ENCODE peak calls at places on chromosomes 13 and 19, in ten cellular contexts. V is PC-3; N is H1; W is effector memory CD4-positive, alpha-beta T cell; L is GM23338; B is cardiac muscle cell; H is heart left ventricle; U is SJSA1; Q is transverse colon; R is CD8-positive, alpha-beta memory T cell. G is an unnamed sample.

GRCh38 chr19:54573330-54573872 is at the start of gene LILRA2:
- DNase-seq in V (no peak), N (no peak), W (no peak), L (no peak), B (no peak), H (no peak), U (no peak), Q (no peak), R (no peak), G (no peak)

GRCh38 chr19:2261438-2262172 is 5.4 kb upstream of the JSRP1 start:
- DNase-seq in V (peak; percentile 37), N (peak; percentile 78), W (no peak), L (peak; percentile 66), B (peak; percentile 56), H (peak; percentile 68), U (no peak), Q (peak; percentile 66), R (peak; percentile 46), G (no peak)

GRCh38 chr13:40485611-40486517 is 180.6 kb downstream of the FOXO1 start:
- DNase-seq in V (no peak), N (no peak), W (peak; percentile 53), L (no peak), B (no peak), H (no peak), U (no peak), Q (no peak), R (peak; percentile 46), G (peak; percentile 49)

GRCh38 chr13:100534911-100535310 is 53.7 kb downstream of the GGACT start:
- DNase-seq in V (no peak), N (no peak), W (no peak), L (no peak), B (no peak), H (no peak), U (no peak), Q (no peak), R (no peak), G (no peak)

GRCh38 chr13:52850396-52851152 is 2.1 kb upstream of the PCDH8 start:
- DNase-seq in V (peak; percentile 38), N (peak; percentile 94), W (no peak), L (peak; percentile 96), B (peak; percentile 79), H (peak; percentile 84), U (peak; percentile 21), Q (peak; percentile 73), R (no peak), G (no peak)

GRCh38 chr19:16376649-16377048 is 52.0 kb downstream of the KLF2 start:
- DNase-seq in V (peak; percentile 31), N (peak; percentile 86), W (no peak), L (peak; percentile 82), B (no peak), H (no peak), U (no peak), Q (no peak), R (no peak), G (peak; percentile 54)

GRCh38 chr19:873084-874019 is 13.9 kb downstream of the CFD start:
- DNase-seq in V (no peak), N (no peak), W (peak; percentile 48), L (peak; percentile 83), B (peak; percentile 80), H (no peak), U (no peak), Q (peak; percentile 65), R (peak; percentile 80), G (peak; percentile 74)

GRCh38 chr13:44296856-44297255 is 76.8 kb upstream of the SERP2 start:
- DNase-seq in V (no peak), N (no peak), W (no peak), L (no peak), B (no peak), H (no peak), U (no peak), Q (no peak), R (no peak), G (no peak)

GRCh38 chr19:7841751-7842660 is 12.0 kb downstream of the EVI5L start:
- DNase-seq in V (no peak), N (no peak), W (no peak), L (no peak), B (no peak), H (no peak), U (no peak), Q (no peak), R (no peak), G (no peak)

GRCh38 chr13:44160549-44161278 is 212.9 kb upstream of the SERP2 start:
- DNase-seq in V (peak; percentile 63), N (no peak), W (no peak), L (no peak), B (no peak), H (no peak), U (no peak), Q (no peak), R (no peak), G (no peak)

GRCh38 chr19:20078696-20079095 is 896 bp downstream of the ZNF90 start:
- DNase-seq in V (no peak), N (no peak), W (no peak), L (peak; percentile 55), B (peak; percentile 74), H (no peak), U (no peak), Q (peak; percentile 31), R (no peak), G (peak; percentile 7)

GRCh38 chr19:46812898-46813569 is 24.6 kb upstream of the SLC1A5 start:
- DNase-seq in V (no peak), N (peak; percentile 55), W (no peak), L (no peak), B (no peak), H (no peak), U (no peak), Q (no peak), R (no peak), G (no peak)

GRCh38 chr13:79647518-79647917 is 166.6 kb downstream of the NDFIP2 start:
- DNase-seq in V (peak; percentile 7), N (no peak), W (no peak), L (no peak), B (no peak), H (no peak), U (no peak), Q (no peak), R (no peak), G (no peak)

GRCh38 chr19:1408300-1409203 is 1.2 kb downstream of the DAZAP1 start:
- DNase-seq in V (peak; percentile 22), N (no peak), W (peak; percentile 37), L (peak; percentile 59), B (peak; percentile 62), H (peak; percentile 72), U (peak; percentile 64), Q (peak; percentile 55), R (peak; percentile 47), G (peak; percentile 40)

DNA sequence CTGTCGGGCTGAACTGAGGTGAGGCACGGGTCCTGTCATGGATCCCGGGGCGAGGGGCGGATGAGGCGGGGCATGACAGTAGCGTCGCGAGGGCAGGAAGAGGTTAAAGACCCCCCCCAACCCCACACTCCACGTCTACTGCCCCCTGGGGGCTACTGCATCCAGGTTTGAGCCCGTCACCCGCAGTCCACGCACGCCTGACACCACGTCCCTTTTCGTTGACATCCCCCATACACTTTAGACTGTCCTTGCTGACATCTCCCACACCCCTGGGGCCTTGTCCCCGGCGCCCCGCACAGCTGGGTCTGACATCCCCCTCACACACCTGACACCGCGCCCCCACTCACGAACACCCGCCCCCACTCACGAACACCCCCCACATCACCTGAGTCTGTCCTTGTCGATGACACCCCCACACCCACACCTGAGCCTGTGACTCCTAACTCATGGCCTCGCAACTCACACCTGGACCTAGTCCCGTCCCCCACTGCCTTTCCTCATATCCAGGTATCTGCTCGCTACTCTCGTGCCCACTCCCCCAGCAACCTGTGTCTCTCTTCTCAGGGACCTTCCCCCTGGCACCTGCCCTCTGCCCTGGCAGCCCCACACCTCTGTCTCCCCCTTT is 416 bp downstream of the SLC25A42 start:
- DNase-seq in V (no peak), N (no peak), W (no peak), L (no peak), B (no peak), H (peak; percentile 62), U (no peak), Q (peak; percentile 27), R (no peak), G (no peak)
- H3K27me3 ChIP-seq in V (no peaks in the 10 kb centered on the region), N (no peaks in the 10 kb centered on the region), W (no peaks in the 10 kb centered on the region), L (peaks cover 48% of the 10 kb centered on the region), B (no peaks in the 10 kb centered on the region), H (no peaks in the 10 kb centered on the region), U (no peaks in the 10 kb centered on the region), Q (no peaks in the 10 kb centered on the region), R (no peaks in the 10 kb centered on the region), G (no peaks in the 10 kb centered on the region)

DNA sequence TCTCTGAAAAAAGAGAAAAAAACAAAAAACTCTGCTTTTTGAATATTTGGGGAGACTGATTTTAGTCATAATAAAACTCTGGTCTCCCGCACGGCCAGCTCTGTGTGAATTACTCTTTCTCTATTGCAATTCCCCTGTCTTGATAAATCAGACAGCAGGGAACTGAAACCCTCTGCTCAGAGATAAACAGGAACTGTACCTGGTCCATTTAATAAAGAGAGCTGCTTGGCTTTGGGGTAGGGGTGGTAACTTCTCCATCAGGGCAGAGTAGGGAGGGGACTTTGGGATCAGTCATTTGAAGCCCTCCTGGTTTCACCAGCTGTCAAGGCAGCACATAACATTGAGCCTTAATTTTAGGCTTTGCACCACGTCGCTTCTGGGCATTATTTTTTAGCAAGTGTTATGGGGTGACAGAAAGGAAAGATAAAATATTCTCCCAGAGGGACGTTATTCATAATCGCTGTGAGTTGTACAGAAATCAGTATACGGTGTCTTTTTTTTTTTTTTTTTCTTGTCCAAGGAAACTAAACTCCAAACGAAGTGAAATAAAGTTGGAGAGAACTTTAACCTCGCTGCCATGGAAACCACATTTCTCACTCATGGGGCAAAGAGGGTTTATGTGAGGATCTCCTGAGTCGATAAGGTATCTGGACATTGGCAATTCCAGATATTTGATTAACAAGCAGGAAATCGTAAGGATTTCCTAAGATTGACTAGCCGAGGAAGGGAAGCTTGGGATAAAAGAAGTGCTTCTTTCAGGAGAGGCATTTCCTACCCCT is 99.0 kb upstream of the MRI1 start:
- DNase-seq in V (no peak), N (no peak), W (no peak), L (no peak), B (no peak), H (no peak), U (no peak), Q (no peak), R (no peak), G (no peak)
- H3K4me1 ChIP-seq in V (no peaks in the 10 kb centered on the region), N (no peaks in the 10 kb centered on the region), W (no peaks in the 10 kb centered on the region), L (no peaks in the 10 kb centered on the region), B (no peaks in the 10 kb centered on the region), H (no peaks in the 10 kb centered on the region), U (no peaks in the 10 kb centered on the region), Q (no peaks in the 10 kb centered on the region), R (no peaks in the 10 kb centered on the region), G (no peaks in the 10 kb centered on the region)

GRCh38 chr13:48562296-48563066 is 29.6 kb upstream of the RCBTB2 start:
- DNase-seq in V (peak; percentile 55), N (no peak), W (peak; percentile 52), L (no peak), B (no peak), H (no peak), U (no peak), Q (peak; percentile 33), R (peak; percentile 38), G (peak; percentile 57)
- H3K27ac ChIP-seq in V (peak overlapping the region; percentile 88), N (no peak overlapping the region), W (peak overlapping the region; percentile 35), L (no peak overlapping the region), B (no peak overlapping the region), H (no peak overlapping the region), U (no peak overlapping the region), Q (no peak overlapping the region), R (no peak overlapping the region), G (no peak overlapping the region)

DNA sequence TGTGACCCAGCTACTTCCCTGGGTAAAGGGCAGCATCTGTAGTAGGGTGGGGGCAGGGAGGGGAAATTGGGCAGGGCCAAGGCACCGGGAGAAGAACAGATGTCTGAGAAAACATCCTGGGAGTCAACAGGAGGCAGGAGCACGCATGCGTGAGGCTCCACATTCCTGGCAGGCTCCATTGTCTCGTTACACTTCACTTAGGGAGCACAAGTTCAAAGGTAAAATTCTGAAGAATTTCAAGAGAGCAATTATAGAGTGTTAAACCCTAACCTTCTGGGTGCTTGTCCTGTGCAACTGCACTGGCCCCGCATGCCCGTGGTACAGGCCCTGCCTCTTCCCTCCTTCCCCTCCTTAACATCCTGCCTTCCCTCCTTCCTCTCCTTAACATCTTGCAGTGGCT is 79.6 kb upstream of the POMP start:
- DNase-seq in V (no peak), N (no peak), W (no peak), L (peak; percentile 63), B (no peak), H (no peak), U (no peak), Q (no peak), R (no peak), G (no peak)
- H3K27me3 ChIP-seq in V (no peaks in the 10 kb centered on the region), N (no peaks in the 10 kb centered on the region), W (no peaks in the 10 kb centered on the region), L (no peaks in the 10 kb centered on the region), B (peaks cover 3% of the 10 kb centered on the region), H (no peaks in the 10 kb centered on the region), U (no peaks in the 10 kb centered on the region), Q (no peaks in the 10 kb centered on the region), R (no peaks in the 10 kb centered on the region), G (no peaks in the 10 kb centered on the region)

G was measured in CD8-positive, alpha-beta T cell.